ENCODE peak calls at places on chromosomes 6 and 20, in four cellular contexts. W is fibroblast of mammary gland, P is AG10803, Y is lower lobe of right lung. A is an unnamed sample.

GRCh38 chr6:134437376-134437775 is 119.5 kb upstream of the SGK1 start:
- DNase-seq in W (peak; percentile 82), P (no peak), Y (peak; percentile 65), A (peak; percentile 57)

GRCh38 chr20:3407426-3408250 is at the start of gene DNAAF9:
- DNase-seq in W (peak; percentile 69), Y (peak; percentile 89), P (peak; percentile 69), A (peak; percentile 83)

GRCh38 chr20:45617591-45617990 is 11.9 kb upstream of the WFDC10A start:
- DNase-seq in W (no peak), P (no peak), Y (no peak), A (no peak)

GRCh38 chr20:19012671-19013070 is 199.1 kb downstream of the SCP2D1 start:
- DNase-seq in P (peak; percentile 68), W (peak; percentile 30), Y (no peak), A (peak; percentile 36)

GRCh38 chr20:2446845-2447244 is 23.7 kb downstream of the SNRPB start:
- DNase-seq in Y (no peak), P (no peak), W (no peak), A (no peak)

GRCh38 chr6:11270030-11271027 is 37.9 kb upstream of the NEDD9 start:
- DNase-seq in Y (no peak), W (no peak), P (no peak), A (no peak)

GRCh38 chr6:111129003-111129402 is 41.7 kb downstream of the SLC16A10 start:
- DNase-seq in Y (no peak), P (no peak), W (peak; percentile 6), A (no peak)

GRCh38 chr20:43583133-43583864 is 7.4 kb upstream of the IFT52 start:
- DNase-seq in P (no peak), W (no peak), Y (no peak), A (no peak)

GRCh38 chr20:8535403-8536003 is 403.4 kb downstream of the PLCB1 start:
- DNase-seq in Y (no peak), W (peak; percentile 20), P (peak; percentile 4), A (peak; percentile 29)

GRCh38 chr6:131678401-131678800 is 22.8 kb downstream of the OR2A4 start:
- DNase-seq in Y (no peak), W (no peak), P (no peak), A (no peak)

GRCh38 chr20:37749185-37749584 is 55.4 kb downstream of the CTNNBL1 start:
- DNase-seq in W (no peak), P (no peak), Y (no peak), A (no peak)

GRCh38 chr20:17912916-17913315 is 55.7 kb downstream of the SNX5 start:
- DNase-seq in W (peak; percentile 57), Y (no peak), P (peak; percentile 84), A (peak; percentile 88)

GRCh38 chr6:148831064-148831463 is 84.2 kb downstream of the UST start:
- DNase-seq in P (no peak), W (no peak), Y (no peak), A (peak; percentile 34)

GRCh38 chr20:23442436-23442835 is 3.0 kb downstream of the CSTL1 start:
- DNase-seq in Y (no peak), P (no peak), W (no peak), A (peak; percentile 11)

GRCh38 chr6:113076116-113076515 is 729.0 kb downstream of the RFPL4B start:
- DNase-seq in Y (no peak), W (no peak), P (peak; percentile 57), A (no peak)

GRCh38 chr6:63395388-63395787 is 75.6 kb upstream of the LGSN start:
- DNase-seq in P (no peak), W (no peak), Y (no peak), A (no peak)

GRCh38 chr20:44800398-44801046 is 9.8 kb downstream of the RIMS4 start:
- DNase-seq in W (no peak), P (no peak), Y (no peak), A (no peak)